ENCODE peak calls at places on chromosomes 1 and 21, in ten cellular contexts. I, O, A, M, S, E, B, V, J and F are unnamed samples.

GRCh38 chr21:17454315-17455027 is 58.4 kb upstream of the CXADR start:
- DNase-seq in V (peak; percentile 80), M (peak; percentile 81), I (no peak), B (peak; percentile 73), J (no peak), E (peak; percentile 72), S (peak; percentile 89), O (no peak), A (peak; percentile 90), F (peak; percentile 49)

GRCh38 chr1:98325646-98326441 is 335.7 kb upstream of the SNX7 start:
- DNase-seq in M (peak; percentile 21), V (peak; percentile 93), E (no peak), I (no peak), J (peak; percentile 94), S (no peak), A (peak; percentile 93), O (peak; percentile 92), B (peak; percentile 88), F (peak; percentile 26)

GRCh38 chr1:247054992-247055415 is 23.6 kb downstream of the ZNF670 start:
- DNase-seq in O (no peak), B (no peak), J (no peak), M (peak; percentile 20), E (no peak), V (no peak), I (no peak), S (no peak), A (peak; percentile 79), F (no peak)

GRCh38 chr1:13664451-13664850 is 35.5 kb upstream of the PRDM2 start:
- DNase-seq in E (no peak), A (no peak), I (no peak), S (no peak), M (no peak), O (no peak), V (peak; percentile 96), B (no peak), J (no peak), F (peak; percentile 44)

GRCh38 chr1:180905927-180906326 is 6.8 kb upstream of the KIAA1614 start:
- DNase-seq in I (peak; percentile 31), B (no peak), O (no peak), J (peak; percentile 7), E (no peak), V (no peak), S (no peak), A (no peak), M (no peak), F (no peak)

GRCh38 chr1:196733091-196733970 is 41.3 kb upstream of the CFHR3 start:
- DNase-seq in S (no peak), M (no peak), E (no peak), B (no peak), J (no peak), A (peak; percentile 28), V (no peak), I (no peak), O (no peak), F (no peak)

GRCh38 chr1:228459091-228459993 is 27.8 kb upstream of the RNF187 start:
- DNase-seq in M (peak; percentile 41), S (peak; percentile 93), E (peak; percentile 40), B (peak; percentile 83), I (peak; percentile 69), O (peak; percentile 65), A (peak; percentile 79), J (peak; percentile 83), V (peak; percentile 37), F (peak; percentile 60)

GRCh38 chr1:28887835-28888682 is 26.3 kb upstream of the EPB41 start:
- DNase-seq in B (peak; percentile 70), M (peak; percentile 29), V (no peak), A (no peak), J (no peak), I (no peak), O (no peak), E (no peak), S (peak; percentile 70), F (no peak)

GRCh38 chr1:181028241-181029014 is 5.4 kb upstream of the MR1 start:
- DNase-seq in B (no peak), A (no peak), S (no peak), O (no peak), M (no peak), J (no peak), V (no peak), E (no peak), I (no peak), F (no peak)

GRCh38 chr1:186093437-186093836 is 281.6 kb downstream of the TPR start:
- DNase-seq in E (no peak), A (peak; percentile 29), B (no peak), M (no peak), S (no peak), V (no peak), O (peak; percentile 50), J (no peak), I (no peak), F (no peak)

GRCh38 chr1:186620951-186621350 is 59.3 kb downstream of the PTGS2 start:
- DNase-seq in S (no peak), E (no peak), M (no peak), I (no peak), B (no peak), A (peak; percentile 90), V (peak; percentile 55), J (no peak), O (no peak), F (no peak)

GRCh38 chr1:205077158-205077933 is 6.9 kb downstream of the TMEM81 start:
- DNase-seq in E (peak; percentile 33), O (no peak), S (no peak), V (no peak), A (no peak), I (no peak), B (no peak), J (no peak), M (no peak), F (no peak)

GRCh38 chr21:46097826-46098286 is at the start of gene COL6A2:
- DNase-seq in V (no peak), A (peak; percentile 36), I (peak; percentile 76), S (peak; percentile 85), M (peak; percentile 85), O (peak; percentile 62), B (no peak), E (peak; percentile 17), J (peak; percentile 61), F (peak; percentile 59)

GRCh38 chr1:42966688-42967609 is 8.3 kb upstream of the SLC2A1 start:
- DNase-seq in B (no peak), A (peak; percentile 87), J (no peak), O (no peak), V (peak; percentile 96), E (no peak), I (no peak), S (peak; percentile 57), M (no peak), F (peak; percentile 97)

GRCh38 chr1:110336300-110337039 is 2.7 kb upstream of the RBM15 start:
- DNase-seq in I (no peak), J (no peak), E (no peak), V (no peak), O (no peak), A (no peak), B (no peak), M (no peak), S (no peak), F (no peak)

DNA sequence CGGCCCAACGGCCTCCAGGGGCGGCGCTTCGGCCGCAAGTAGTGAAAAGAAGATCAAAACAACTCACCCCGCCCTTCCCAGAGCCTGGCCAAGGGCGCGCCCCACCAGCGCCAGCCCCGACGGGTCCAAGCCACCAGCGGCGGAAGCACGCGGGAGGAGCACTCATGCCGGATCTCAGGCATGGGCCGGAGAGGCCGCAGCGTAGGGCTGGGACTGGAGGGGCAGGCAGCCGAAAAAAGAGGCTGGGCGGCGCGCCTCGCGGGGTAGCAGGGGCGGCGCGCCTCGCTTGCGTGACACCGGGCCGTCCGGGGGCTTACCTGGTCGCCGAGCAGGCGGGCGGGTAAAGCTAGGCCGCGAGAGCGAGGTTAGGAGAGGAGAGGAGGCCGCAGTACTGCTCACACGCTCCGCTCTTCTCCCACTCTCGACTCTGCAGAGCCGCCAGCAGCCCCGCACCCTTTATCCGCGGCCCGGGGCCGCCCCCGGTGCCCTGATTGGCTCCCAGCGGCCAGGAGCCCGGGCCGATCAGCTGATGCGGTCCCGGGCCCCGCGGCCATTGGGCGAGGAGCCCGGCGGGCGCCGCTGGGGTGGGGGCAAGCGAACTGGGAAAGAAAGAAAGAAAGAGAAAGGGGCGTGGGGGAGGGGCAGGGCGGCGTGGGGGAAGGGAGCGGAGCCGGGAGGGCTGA is at the start of gene GLUL:
- DNase-seq in E (peak; percentile 89), J (peak; percentile 95), S (peak; percentile 95), O (peak; percentile 96), I (peak; percentile 71), A (peak; percentile 79), V (peak; percentile 66), M (peak; percentile 95), B (peak; percentile 95), F (peak; percentile 93)
- TF ChIP-seq CTCF in E (no peak), J (no peak), S (no peak), O (no peak), I (no peak), A (peak; percentile 43), V (no peak), M (no peak), B (no peak), F (no peak)

GRCh38 chr1:94093996-94094395 is 27.0 kb downstream of the ABCA4 start:
- DNase-seq in O (no peak), I (no peak), M (no peak), A (peak; percentile 77), V (no peak), J (no peak), S (no peak), B (no peak), E (no peak), F (no peak)
- H3K27ac ChIP-seq in O (peak overlapping the region; percentile 83), I (no peak overlapping the region), M (peak overlapping the region; percentile 88), A (peak overlapping the region; percentile 98), V (no peak overlapping the region), J (peak overlapping the region; percentile 62), S (no peak overlapping the region), B (peak overlapping the region; percentile 71), E (peak overlapping the region; percentile 78), F (no peak overlapping the region)

DNA sequence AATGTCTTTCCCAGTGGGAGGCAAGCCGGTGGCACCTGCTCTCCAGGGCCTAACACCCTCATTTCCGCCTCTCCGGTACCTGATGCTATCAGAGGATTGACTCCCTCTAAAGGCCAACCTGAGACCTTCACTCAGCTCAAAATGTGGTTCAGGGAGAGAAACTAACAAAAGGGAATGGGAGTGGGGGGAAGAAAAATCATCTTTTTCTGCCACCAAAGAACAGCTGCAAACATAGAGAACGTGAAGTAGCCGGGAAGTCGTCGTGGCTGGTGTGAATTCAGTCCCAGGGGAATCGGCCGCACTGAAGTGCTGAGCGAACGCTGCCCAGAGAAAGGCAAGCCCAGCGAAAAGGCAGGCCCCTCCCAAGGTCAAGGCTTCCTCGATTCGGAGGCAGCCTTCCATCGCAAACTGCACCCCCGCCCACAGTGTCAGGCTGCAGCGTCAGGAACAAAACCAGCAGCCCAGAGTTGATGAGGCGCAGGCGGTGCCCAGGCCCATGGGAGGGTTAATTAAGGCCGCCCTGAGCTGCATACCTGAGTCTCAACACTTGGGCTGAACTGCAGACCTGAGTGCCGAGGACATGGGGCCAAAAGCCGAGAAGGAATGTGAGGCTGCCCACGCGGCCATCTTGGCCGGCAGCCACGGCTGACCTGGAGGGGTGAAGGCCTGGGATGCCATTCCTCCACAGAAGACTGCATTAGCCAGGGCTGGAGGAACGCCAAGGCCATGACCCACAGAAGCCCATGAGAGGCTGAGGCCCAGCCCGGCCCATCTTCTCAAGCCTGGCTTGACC is 160.2 kb downstream of the PSMG1 start:
- DNase-seq in M (peak; percentile 59), V (no peak), E (no peak), O (no peak), S (peak; percentile 72), B (no peak), I (no peak), J (no peak), A (no peak), F (no peak)
- TF ChIP-seq CTCF in M (peak; percentile 24), V (peak; percentile 57), E (no peak), O (no peak), S (peak; percentile 63), B (no peak), I (no peak), J (no peak), A (peak; percentile 52), F (no peak)

GRCh38 chr21:34345091-34345871 is 18.5 kb upstream of the KCNE2 start:
- DNase-seq in B (no peak), O (no peak), M (no peak), A (peak; percentile 22), V (no peak), E (no peak), J (no peak), S (no peak), I (no peak), F (no peak)
- H3K27ac ChIP-seq in B (no peak overlapping the region), O (peak overlapping the region; percentile 77), M (peak overlapping the region; percentile 54), A (no peak overlapping the region), V (no peak overlapping the region), E (peak overlapping the region; percentile 41), J (peak overlapping the region; percentile 33), S (no peak overlapping the region), I (no peak overlapping the region), F (no peak overlapping the region)